ENCODE peak calls at places on chromosomes 3 and 15, in four cellular contexts. X, T, Q and A are unnamed samples.

GRCh38 chr3:5010706-5011554 is 31.7 kb downstream of the BHLHE40 start:
- DNase-seq in X (no peak), Q (no peak), T (no peak), A (peak; percentile 69)

GRCh38 chr3:190369701-190370295 is 18.2 kb upstream of the CLDN16 start:
- DNase-seq in T (no peak), X (no peak), Q (no peak), A (no peak)

GRCh38 chr3:143199998-143200909 is 80.7 kb downstream of the CHST2 start:
- DNase-seq in Q (no peak), T (no peak), X (no peak), A (no peak)

GRCh38 chr3:41508063-41508696 is 308.9 kb downstream of the CTNNB1 start:
- DNase-seq in T (no peak), Q (no peak), X (no peak), A (no peak)

GRCh38 chr3:8629151-8630021 is 15.2 kb downstream of the SSUH2 start:
- DNase-seq in T (peak; percentile 35), Q (peak; percentile 30), X (peak; percentile 60), A (peak; percentile 65)

GRCh38 chr15:62492900-62493299 is 327.8 kb upstream of the C2CD4B start:
- DNase-seq in X (no peak), Q (no peak), T (no peak), A (no peak)

GRCh38 chr3:39433642-39434041 is 27.1 kb downstream of the RPSA start:
- DNase-seq in Q (peak; percentile 10), T (no peak), X (no peak), A (peak; percentile 18)

GRCh38 chr3:186214670-186215069 is 105.8 kb upstream of the ETV5 start:
- DNase-seq in X (no peak), Q (no peak), T (no peak), A (no peak)

GRCh38 chr3:71425491-71426071 is 157.9 kb downstream of the FOXP1 start:
- DNase-seq in X (no peak), Q (peak; percentile 66), T (no peak), A (no peak)

GRCh38 chr3:25594007-25594502 is 70.7 kb downstream of the TOP2B start:
- DNase-seq in Q (peak; percentile 71), X (no peak), T (no peak), A (peak; percentile 66)

GRCh38 chr3:120526011-120526870 is 69.9 kb upstream of the NDUFB4 start:
- DNase-seq in T (no peak), X (no peak), Q (no peak), A (no peak)

GRCh38 chr3:134607054-134608022 is 43.5 kb downstream of the KY start:
- DNase-seq in X (no peak), Q (no peak), T (no peak), A (no peak)

GRCh38 chr3:46934067-46934466 is 42.5 kb downstream of the CCDC12 start:
- DNase-seq in X (no peak), T (no peak), Q (no peak), A (no peak)

GRCh38 chr3:71206305-71206704 is 377.2 kb downstream of the FOXP1 start:
- DNase-seq in X (no peak), Q (no peak), T (no peak), A (no peak)

GRCh38 chr3:192825657-192826200 is 91.9 kb downstream of the MB21D2 start:
- DNase-seq in T (no peak), Q (no peak), X (no peak), A (no peak)

GRCh38 chr3:62095756-62096155 is 277.6 kb downstream of the FEZF2 start:
- DNase-seq in T (no peak), Q (no peak), X (no peak), A (no peak)

GRCh38 chr3:169772951-169773816 is at the start of gene MYNN:
- DNase-seq in X (peak; percentile 88), Q (peak; percentile 61), T (peak; percentile 88), A (peak; percentile 69)

GRCh38 chr15:22989576-22990477 is 9.7 kb upstream of the CYFIP1 start:
- DNase-seq in T (no peak), X (no peak), Q (no peak), A (no peak)

GRCh38 chr15:48730506-48730905 is 80.4 kb downstream of the CEP152 start:
- DNase-seq in T (no peak), Q (no peak), X (no peak), A (no peak)

GRCh38 chr3:189824629-189825312 is 193.6 kb downstream of the TP63 start:
- DNase-seq in Q (peak; percentile 51), T (no peak), X (no peak), A (peak; percentile 7)

GRCh38 chr15:23447107-23447500 is at the start of gene GOLGA6L2:
- DNase-seq in Q (no peak), T (no peak), X (no peak), A (no peak)

GRCh38 chr3:31294430-31295149 is 238.1 kb upstream of the STT3B start:
- DNase-seq in X (no peak), Q (no peak), T (no peak), A (no peak)

GRCh38 chr15:97947465-97948262 is 12.8 kb upstream of the ARRDC4 start:
- DNase-seq in Q (no peak), T (no peak), X (no peak), A (no peak)

GRCh38 chr3:122974764-122975162 is 52.8 kb downstream of the SEMA5B start:
- DNase-seq in T (no peak), Q (no peak), X (no peak), A (no peak)

GRCh38 chr3:128438488-128439072 is 28.1 kb downstream of the DNAJB8 start:
- DNase-seq in Q (no peak), T (no peak), X (no peak), A (no peak)

GRCh38 chr3:139774570-139775302 is 97.0 kb upstream of the NMNAT3 start:
- DNase-seq in T (no peak), Q (no peak), X (no peak), A (no peak)

GRCh38 chr3:197592361-197593045 is 36.7 kb upstream of the BDH1 start:
- DNase-seq in Q (no peak), X (no peak), T (no peak), A (no peak)

GRCh38 chr15:77243146-77243545 is 172.2 kb upstream of the TSPAN3 start:
- DNase-seq in Q (no peak), X (no peak), T (no peak), A (no peak)
- TF ChIP-seq CTCF in Q (no peak), X (no peak), T (no peak), A (no peak)

GRCh38 chr15:40441736-40442531 is 1.2 kb downstream of the BAHD1 start:
- DNase-seq in T (no peak), Q (no peak), X (peak; percentile 59), A (no peak)
- TF ChIP-seq CTCF in T (no peak), Q (no peak), X (peak; percentile 42), A (no peak)

DNA sequence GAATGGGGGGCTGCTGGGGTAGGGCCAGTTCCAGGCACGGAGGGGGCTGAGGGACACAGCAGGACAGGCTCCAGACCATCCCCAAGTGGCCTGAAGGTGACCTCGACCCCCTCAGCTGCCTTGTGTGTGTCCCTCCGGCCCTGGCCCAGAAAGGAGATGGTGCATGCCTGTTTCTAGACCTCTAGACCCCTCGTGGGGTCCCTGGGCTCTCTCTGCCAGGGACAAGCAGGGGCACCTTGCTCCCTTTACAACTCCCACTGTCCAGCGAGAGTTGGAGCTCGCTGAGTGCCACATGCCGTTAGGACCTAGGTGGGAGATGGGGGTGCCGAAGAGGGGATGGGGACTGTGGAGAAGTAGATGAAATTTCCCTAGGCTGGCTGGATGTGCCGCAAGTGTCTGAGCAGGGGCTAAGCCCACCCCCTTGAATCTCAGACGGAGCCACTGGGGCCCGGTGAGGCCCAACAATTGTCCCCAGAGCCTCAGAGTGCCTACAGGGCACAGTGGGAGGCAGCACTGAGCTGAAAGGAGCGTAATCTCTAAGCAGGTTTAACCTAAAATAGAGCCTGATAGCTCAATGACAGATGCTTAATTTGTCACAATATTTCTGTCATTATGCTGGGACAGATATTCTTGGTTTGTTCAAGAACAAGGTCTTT is 23.7 kb upstream of the KLF13 start:
- DNase-seq in Q (no peak), X (peak; percentile 62), T (no peak), A (no peak)
- TF ChIP-seq CTCF in Q (no peak), X (peak; percentile 36), T (no peak), A (peak; percentile 6)

DNA sequence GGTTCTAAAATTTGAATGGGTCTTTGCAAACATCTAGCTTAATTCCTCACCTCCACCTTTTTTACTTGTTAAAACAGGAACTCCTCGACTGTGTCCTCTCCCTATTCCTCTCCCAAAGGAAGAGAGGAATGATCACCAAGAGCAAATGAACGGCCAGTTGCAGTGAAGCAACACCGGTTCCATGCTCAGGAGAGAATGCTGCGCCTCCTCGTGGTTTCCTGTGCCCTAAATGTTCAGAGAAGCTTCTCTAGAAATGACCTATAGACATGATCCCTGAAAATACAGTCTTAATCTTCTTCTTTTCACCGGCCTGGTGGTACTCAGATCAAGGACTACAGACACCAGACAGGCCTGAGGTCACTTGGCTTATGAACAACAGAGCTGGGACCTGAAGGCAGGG is 65.1 kb upstream of the GUCA1C start:
- DNase-seq in Q (no peak), X (no peak), T (no peak), A (no peak)
- TF ChIP-seq CTCF in Q (peak; percentile 14), X (peak; percentile 35), T (no peak), A (no peak)